ENCODE peak calls at places on chromosome 14, in four cellular contexts. One of them, this sample, is unnamed. For H3K9me1 and H3K9me3, the result is how much of the 10 kb centered on the place peaks cover.

GRCh38 chr14:61703342-61704129 is 8.2 kb downstream of the HIF1A start:
- DNase-seq in IMR-90: no peak
- DNase-seq in endothelial cell of umbilical vein: no peak
- DNase-seq in K562: no peak
- DNase-seq in this sample: no peak

GRCh38 chr14:33026850-33027420 is 88.3 kb downstream of the NPAS3 start:
- DNase-seq in IMR-90: no peak
- DNase-seq in endothelial cell of umbilical vein: no peak
- DNase-seq in K562: no peak
- DNase-seq in this sample: no peak

GRCh38 chr14:102568115-102568614 is 24.3 kb upstream of the RCOR1 start:
- DNase-seq in IMR-90: no peak
- DNase-seq in endothelial cell of umbilical vein: no peak
- DNase-seq in K562: peak
- DNase-seq in this sample: no peak

GRCh38 chr14:106268013-106268727 is 741.8 kb downstream of the TMEM121 start:
- DNase-seq in endothelial cell of umbilical vein: no peak
- DNase-seq in K562: peak
- DNase-seq in IMR-90: no peak
- DNase-seq in this sample: no peak

GRCh38 chr14:78498062-78498595 is 328.0 kb downstream of the NRXN3 start:
- DNase-seq in endothelial cell of umbilical vein: no peak
- DNase-seq in K562: no peak
- DNase-seq in IMR-90: no peak
- DNase-seq in this sample: no peak

GRCh38 chr14:33704486-33704885 is 246.4 kb downstream of the EGLN3 start:
- DNase-seq in endothelial cell of umbilical vein: no peak
- DNase-seq in IMR-90: no peak
- DNase-seq in K562: no peak
- DNase-seq in this sample: no peak

GRCh38 chr14:100881211-100882025 is 22.1 kb downstream of the RTL1 start:
- DNase-seq in K562: no peak
- DNase-seq in IMR-90: no peak
- DNase-seq in endothelial cell of umbilical vein: no peak
- DNase-seq in this sample: no peak

GRCh38 chr14:101862177-101862576 is 100.7 kb downstream of the PPP2R5C start:
- DNase-seq in K562: no peak
- DNase-seq in endothelial cell of umbilical vein: no peak
- DNase-seq in IMR-90: peak
- DNase-seq in this sample: no peak

GRCh38 chr14:74350944-74351323 is 2.7 kb downstream of the VRTN start:
- DNase-seq in IMR-90: no peak
- DNase-seq in K562: no peak
- DNase-seq in endothelial cell of umbilical vein: no peak
- DNase-seq in this sample: no peak

GRCh38 chr14:26761532-26761931 is 163.7 kb upstream of the NOVA1 start:
- DNase-seq in endothelial cell of umbilical vein: no peak
- DNase-seq in IMR-90: no peak
- DNase-seq in K562: no peak
- DNase-seq in this sample: no peak

GRCh38 chr14:41960316-41960715 is 353.6 kb downstream of the LRFN5 start:
- DNase-seq in K562: no peak
- DNase-seq in endothelial cell of umbilical vein: no peak
- DNase-seq in IMR-90: peak
- DNase-seq in this sample: no peak

GRCh38 chr14:100677152-100677924 is 49.4 kb upstream of the DLK1 start:
- DNase-seq in K562: no peak
- DNase-seq in IMR-90: no peak
- DNase-seq in endothelial cell of umbilical vein: no peak
- DNase-seq in this sample: no peak

GRCh38 chr14:67335781-67336180 is 23.8 kb downstream of the ATP6V1D start:
- DNase-seq in K562: no peak
- DNase-seq in IMR-90: peak
- DNase-seq in endothelial cell of umbilical vein: peak
- DNase-seq in this sample: no peak

GRCh38 chr14:99966436-99966835 is 98.8 kb upstream of the EVL start:
- DNase-seq in endothelial cell of umbilical vein: no peak
- DNase-seq in IMR-90: no peak
- DNase-seq in K562: no peak
- DNase-seq in this sample: no peak

GRCh38 chr14:28755930-28756895 is 10.4 kb upstream of the FOXG1 start:
- DNase-seq in IMR-90: no peak
- DNase-seq in endothelial cell of umbilical vein: no peak
- DNase-seq in K562: no peak
- DNase-seq in this sample: no peak

GRCh38 chr14:61642246-61642982 is 52.9 kb upstream of the HIF1A start:
- DNase-seq in IMR-90: peak
- DNase-seq in endothelial cell of umbilical vein: no peak
- DNase-seq in K562: no peak
- DNase-seq in this sample: no peak

GRCh38 chr14:24851837-24852236 is 198.1 kb downstream of the STXBP6 start:
- DNase-seq in endothelial cell of umbilical vein: no peak
- DNase-seq in K562: no peak
- DNase-seq in IMR-90: peak
- DNase-seq in this sample: no peak

GRCh38 chr14:74539503-74539902 is 45.9 kb downstream of the ISCA2 start:
- DNase-seq in endothelial cell of umbilical vein: no peak
- DNase-seq in K562: no peak
- DNase-seq in IMR-90: no peak
- DNase-seq in this sample: no peak

GRCh38 chr14:102206901-102207300 is 67.2 kb downstream of the WDR20 start:
- DNase-seq in K562: no peak
- DNase-seq in endothelial cell of umbilical vein: no peak
- DNase-seq in IMR-90: no peak
- DNase-seq in this sample: no peak

GRCh38 chr14:78848234-78848820 is 678.2 kb downstream of the NRXN3 start:
- DNase-seq in endothelial cell of umbilical vein: peak
- DNase-seq in K562: peak
- DNase-seq in IMR-90: peak
- DNase-seq in this sample: no peak

GRCh38 chr14:26939756-26940155 is 341.9 kb upstream of the NOVA1 start:
- DNase-seq in IMR-90: no peak
- DNase-seq in endothelial cell of umbilical vein: no peak
- DNase-seq in K562: no peak
- DNase-seq in this sample: no peak

GRCh38 chr14:84128025-84128424 is 1401.9 kb upstream of the FLRT2 start:
- DNase-seq in K562: no peak
- DNase-seq in IMR-90: peak
- DNase-seq in endothelial cell of umbilical vein: peak
- DNase-seq in this sample: no peak

GRCh38 chr14:35395283-35395682 is 9.3 kb downstream of the NFKBIA start:
- DNase-seq in IMR-90: no peak
- DNase-seq in K562: no peak
- DNase-seq in endothelial cell of umbilical vein: no peak
- DNase-seq in this sample: no peak

GRCh38 chr14:49017451-49017850 is 568.7 kb downstream of the RPS29 start:
- DNase-seq in K562: no peak
- DNase-seq in endothelial cell of umbilical vein: no peak
- DNase-seq in IMR-90: no peak
- DNase-seq in this sample: no peak

GRCh38 chr14:101357038-101357437 is 204.3 kb upstream of the DIO3 start:
- DNase-seq in IMR-90: no peak
- DNase-seq in K562: no peak
- DNase-seq in endothelial cell of umbilical vein: no peak
- DNase-seq in this sample: no peak

GRCh38 chr14:80344208-80344607 is 132.9 kb upstream of the DIO2 start:
- DNase-seq in K562: no peak
- DNase-seq in endothelial cell of umbilical vein: no peak
- DNase-seq in IMR-90: no peak
- DNase-seq in this sample: no peak
- H3K4me3 ChIP-seq in K562: no peak
- H3K4me3 ChIP-seq in endothelial cell of umbilical vein: no peak
- H3K4me3 ChIP-seq in IMR-90: no peak
- H3K4me3 ChIP-seq in this sample: no peak

GRCh38 chr14:77026166-77026929 is 2.2 kb downstream of the IRF2BPL start:
- DNase-seq in endothelial cell of umbilical vein: peak
- DNase-seq in IMR-90: peak
- DNase-seq in K562: no peak
- DNase-seq in this sample: no peak

GRCh38 chr14:77027538-77028383 is 747 bp downstream of the IRF2BPL start:
- DNase-seq in K562: peak
- DNase-seq in IMR-90: peak
- DNase-seq in endothelial cell of umbilical vein: peak
- DNase-seq in this sample: no peak

GRCh38 chr14:77025744-77026165 is 2.8 kb downstream of the IRF2BPL start:
- DNase-seq in IMR-90: no peak
- DNase-seq in endothelial cell of umbilical vein: peak
- DNase-seq in K562: no peak
- DNase-seq in this sample: no peak

GRCh38 chr14:77026930-77027537 is 1.5 kb downstream of the IRF2BPL start:
- DNase-seq in endothelial cell of umbilical vein: peak
- DNase-seq in IMR-90: peak
- DNase-seq in K562: peak
- DNase-seq in this sample: no peak

DNA sequence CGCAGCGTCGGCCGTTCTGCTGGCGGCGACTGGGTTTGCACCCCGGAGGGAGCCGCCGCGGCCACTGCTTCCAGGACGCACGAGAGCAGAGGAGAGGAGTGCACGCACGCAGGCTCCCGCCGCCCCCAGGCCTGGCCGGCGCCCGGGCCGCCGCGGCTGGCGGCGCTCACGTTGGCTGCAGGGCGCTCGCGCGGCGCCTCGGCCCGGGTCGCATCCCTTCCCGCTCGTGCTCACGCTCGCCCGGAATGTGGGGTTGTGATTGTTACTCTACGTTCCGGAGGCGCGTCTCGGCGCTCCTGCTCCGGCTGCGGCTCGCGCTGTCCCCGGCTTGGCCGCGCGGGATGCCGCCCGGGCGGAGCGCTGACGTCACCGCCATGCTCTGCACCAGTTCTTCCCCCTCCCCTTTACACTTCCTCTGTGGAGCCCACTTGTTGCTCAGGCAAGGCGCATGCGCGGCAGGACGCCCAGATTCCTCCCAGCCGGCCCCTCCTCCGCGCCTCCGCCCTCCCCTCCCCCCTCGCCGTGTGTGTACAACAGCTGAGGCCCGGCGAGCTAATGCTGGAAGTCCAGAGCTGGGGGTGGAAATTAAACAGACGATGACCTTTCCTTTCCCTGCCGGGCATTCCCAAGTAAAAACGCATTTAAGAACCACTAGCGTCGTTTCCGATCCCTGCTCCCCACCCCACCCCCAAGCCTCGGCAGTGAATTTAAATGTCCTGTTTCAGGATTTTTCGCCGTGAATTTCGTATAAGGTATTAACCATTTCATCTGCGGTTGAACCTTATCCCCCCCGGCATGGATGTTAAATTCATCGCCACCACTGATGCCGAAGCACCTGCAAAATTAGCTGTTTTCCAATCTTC is at the start of gene IRF2BPL:
- DNase-seq in IMR-90: peak
- DNase-seq in endothelial cell of umbilical vein: peak
- DNase-seq in K562: peak
- DNase-seq in this sample: no peak
- H3K9me1 ChIP-seq in IMR-90: under half
- H3K9me1 ChIP-seq in endothelial cell of umbilical vein: under half
- H3K9me1 ChIP-seq in K562: under half
- H3K9me1 ChIP-seq in this sample: under half

DNA sequence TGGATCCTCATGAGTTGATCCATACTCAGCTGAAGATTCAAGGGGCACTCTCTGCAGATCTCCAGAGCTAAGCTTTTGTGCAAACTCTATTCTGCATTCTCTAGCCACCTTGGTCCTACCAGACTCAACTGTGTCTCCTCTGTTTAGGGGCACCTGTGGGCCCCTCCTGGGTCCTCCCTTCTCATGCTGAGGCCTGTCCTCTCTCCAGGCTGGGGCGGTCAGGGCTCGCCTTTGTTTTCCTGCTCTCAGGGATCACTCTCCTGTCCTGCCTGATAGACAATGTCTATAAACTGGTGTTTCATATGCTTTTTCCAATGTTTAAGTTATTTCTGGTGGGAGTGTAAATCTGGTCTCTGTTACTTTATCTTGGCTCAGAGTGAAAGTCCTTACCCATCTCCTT is 11.6 kb upstream of the KIF26A start:
- DNase-seq in K562: no peak
- DNase-seq in IMR-90: no peak
- DNase-seq in endothelial cell of umbilical vein: no peak
- DNase-seq in this sample: no peak
- H3K9me3 ChIP-seq in K562: under half
- H3K9me3 ChIP-seq in IMR-90: under half
- H3K9me3 ChIP-seq in endothelial cell of umbilical vein: under half
- H3K9me3 ChIP-seq in this sample: under half

DNA sequence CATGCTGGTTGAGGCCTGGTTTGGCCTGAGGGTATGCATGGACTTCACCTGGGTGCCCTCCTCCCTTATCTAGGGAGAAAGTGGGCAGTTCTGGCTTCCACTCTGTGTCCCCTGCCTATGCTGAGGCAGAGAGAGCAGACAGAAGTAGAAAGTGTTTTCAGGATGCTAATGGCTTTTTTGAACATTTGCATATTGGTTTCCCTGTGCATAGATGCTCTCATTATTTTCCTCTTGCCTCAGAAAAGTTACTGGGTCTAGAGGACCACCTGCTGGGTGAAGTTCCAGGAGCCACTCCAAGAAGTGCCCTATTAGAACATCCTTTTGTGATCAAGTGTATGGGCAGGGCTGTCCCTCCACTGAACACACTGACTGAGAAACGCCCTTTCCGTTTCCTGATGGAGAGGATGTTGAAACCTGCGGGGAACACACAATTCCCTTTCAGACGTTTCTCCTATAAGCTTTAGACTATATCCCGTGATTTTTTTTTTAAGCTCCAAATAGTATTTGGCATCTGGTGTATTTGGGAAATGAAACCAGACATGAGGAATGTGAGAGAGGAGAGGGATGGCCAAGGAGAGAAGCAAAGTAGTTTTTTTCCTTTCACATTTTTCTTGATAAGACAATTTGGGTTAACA is 66.6 kb downstream of the DAAM1 start:
- DNase-seq in IMR-90: peak
- DNase-seq in endothelial cell of umbilical vein: peak
- DNase-seq in K562: no peak
- DNase-seq in this sample: no peak
- H3K4me3 ChIP-seq in IMR-90: no peak
- H3K4me3 ChIP-seq in endothelial cell of umbilical vein: no peak
- H3K4me3 ChIP-seq in K562: no peak
- H3K4me3 ChIP-seq in this sample: no peak

DNA sequence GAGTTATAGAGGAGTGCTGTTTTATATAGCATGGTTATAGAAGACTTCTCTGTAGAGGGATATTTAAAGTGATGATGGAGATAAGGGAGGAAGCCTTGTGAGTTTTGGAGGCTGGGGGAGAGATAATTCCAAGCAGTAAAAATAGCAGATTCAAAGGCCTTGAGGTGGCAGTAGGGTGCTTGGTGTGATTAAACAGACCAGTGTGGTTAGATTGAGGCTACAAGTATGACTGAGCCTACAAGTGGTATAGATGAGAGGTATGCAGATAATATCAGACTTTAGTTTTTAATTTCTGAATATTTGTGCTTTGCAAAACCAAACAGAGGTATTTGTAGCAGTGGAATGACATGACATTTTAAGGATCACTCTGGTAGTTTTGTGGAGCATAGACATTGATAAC is 20.3 kb downstream of the FANCM start:
- DNase-seq in endothelial cell of umbilical vein: no peak
- DNase-seq in K562: no peak
- DNase-seq in IMR-90: peak
- DNase-seq in this sample: no peak
- H3K9me1 ChIP-seq in endothelial cell of umbilical vein: under half
- H3K9me1 ChIP-seq in K562: under half
- H3K9me1 ChIP-seq in IMR-90: under half
- H3K9me1 ChIP-seq in this sample: under half

This sample was measured in keratinocyte.